ENCODE peak calls at places on chromosome 6, in eight cellular contexts. N, Z, E, D, O, H, M and W are unnamed samples.

GRCh38 chr6:24547243-24547642 is 52.5 kb downstream of the ALDH5A1 start:
- DNase-seq in N (peak), Z (no peak), E (peak), D (no peak), O (no peak), H (no peak), M (no peak), W (peak)

GRCh38 chr6:32700391-32701040 is 34.1 kb upstream of the HLA-DQB1 start:
- DNase-seq in N (peak), Z (peak), E (peak), D (no peak), O (peak), H (peak), M (peak), W (no peak)

GRCh38 chr6:42545226-42545773 is 18.5 kb upstream of the UBR2 start:
- DNase-seq in N (no peak), Z (no peak), E (no peak), D (no peak), O (no peak), H (peak), M (no peak), W (no peak)

GRCh38 chr6:155832596-155832995 is 377.0 kb upstream of the NOX3 start:
- DNase-seq in N (no peak), Z (no peak), E (no peak), D (no peak), O (peak), H (no peak), M (no peak), W (no peak)

GRCh38 chr6:123415844-123416468 is 220.8 kb downstream of the TRDN start:
- DNase-seq in N (peak), Z (no peak), E (peak), D (no peak), O (peak), H (peak), M (peak), W (peak)

GRCh38 chr6:110874880-110875547 is 429 bp downstream of the AMD1 start:
- DNase-seq in N (no peak), Z (peak), E (peak), D (no peak), O (no peak), H (peak), M (peak), W (no peak)

GRCh38 chr6:167787896-167788530 is 38.7 kb upstream of the AFDN start:
- DNase-seq in N (no peak), Z (no peak), E (no peak), D (no peak), O (no peak), H (no peak), M (no peak), W (no peak)

GRCh38 chr6:17719323-17720041 is 12.8 kb upstream of the NUP153 start:
- DNase-seq in N (no peak), Z (no peak), E (no peak), D (no peak), O (no peak), H (no peak), M (no peak), W (no peak)

GRCh38 chr6:137547186-137547585 is 53.0 kb upstream of the OLIG3 start:
- DNase-seq in N (no peak), Z (no peak), E (no peak), D (no peak), O (no peak), H (no peak), M (no peak), W (no peak)

GRCh38 chr6:157253699-157254098 is 69.6 kb downstream of the TMEM242 start:
- DNase-seq in N (no peak), Z (no peak), E (no peak), D (no peak), O (no peak), H (peak), M (no peak), W (no peak)

GRCh38 chr6:1574895-1575212 is 34.9 kb upstream of the FOXC1 start:
- DNase-seq in N (no peak), Z (no peak), E (no peak), D (no peak), O (no peak), H (no peak), M (no peak), W (no peak)

GRCh38 chr6:166459906-166460305 is 77.2 kb upstream of the MPC1 start:
- DNase-seq in N (no peak), Z (no peak), E (no peak), D (no peak), O (no peak), H (no peak), M (no peak), W (no peak)

GRCh38 chr6:132763269-132763668 is 5.6 kb upstream of the VNN2 start:
- DNase-seq in N (peak), Z (peak), E (peak), D (peak), O (no peak), H (no peak), M (no peak), W (peak)

GRCh38 chr6:30150671-30151395 is 10.2 kb downstream of the TRIM10 start:
- DNase-seq in N (no peak), Z (no peak), E (no peak), D (no peak), O (no peak), H (no peak), M (no peak), W (no peak)

GRCh38 chr6:32153252-32153834 is 598 bp upstream of the PPT2 start:
- DNase-seq in N (no peak), Z (no peak), E (no peak), D (no peak), O (no peak), H (no peak), M (peak), W (no peak)

GRCh38 chr6:75208564-75209431 is 2.9 kb upstream of the COL12A1 start:
- DNase-seq in N (peak), Z (peak), E (peak), D (peak), O (peak), H (peak), M (peak), W (peak)

GRCh38 chr6:45724511-45724910 is 291.1 kb downstream of the CLIC5 start:
- DNase-seq in N (no peak), Z (no peak), E (no peak), D (no peak), O (peak), H (no peak), M (no peak), W (no peak)

GRCh38 chr6:113907107-113907506 is 50.0 kb downstream of the MARCKS start:
- DNase-seq in N (no peak), Z (no peak), E (no peak), D (no peak), O (no peak), H (no peak), M (no peak), W (no peak)

GRCh38 chr6:43779864-43780260 is 9.9 kb downstream of the VEGFA start:
- DNase-seq in N (no peak), Z (no peak), E (no peak), D (no peak), O (no peak), H (peak), M (no peak), W (no peak)

GRCh38 chr6:158518196-158519127 is 41.4 kb upstream of the TMEM181 start:
- DNase-seq in N (peak), Z (peak), E (peak), D (peak), O (peak), H (peak), M (no peak), W (peak)

GRCh38 chr6:147787407-147787806 is 278.9 kb downstream of the SAMD5 start:
- DNase-seq in N (no peak), Z (no peak), E (no peak), D (no peak), O (no peak), H (no peak), M (no peak), W (no peak)

GRCh38 chr6:151690768-151691562 is 116.5 kb upstream of the ESR1 start:
- DNase-seq in N (peak), Z (no peak), E (no peak), D (peak), O (no peak), H (peak), M (no peak), W (peak)

GRCh38 chr6:21856096-21856825 is 262.7 kb downstream of the SOX4 start:
- DNase-seq in N (no peak), Z (no peak), E (no peak), D (no peak), O (peak), H (peak), M (no peak), W (no peak)

GRCh38 chr6:11983306-11983705 is 28.8 kb upstream of the HIVEP1 start:
- DNase-seq in N (no peak), Z (no peak), E (no peak), D (no peak), O (no peak), H (no peak), M (no peak), W (no peak)

GRCh38 chr6:111806561-111807497 is 66.4 kb downstream of the FYN start:
- DNase-seq in N (no peak), Z (no peak), E (no peak), D (no peak), O (no peak), H (no peak), M (no peak), W (no peak)

GRCh38 chr6:165733487-165733791 is 70.4 kb upstream of the PDE10A start:
- DNase-seq in N (no peak), Z (no peak), E (no peak), D (no peak), O (no peak), H (no peak), M (no peak), W (no peak)

GRCh38 chr6:149233056-149233715 is 84.3 kb upstream of the TAB2 start:
- DNase-seq in N (peak), Z (peak), E (peak), D (no peak), O (peak), H (no peak), M (no peak), W (peak)

GRCh38 chr6:15132854-15133670 is 112.8 kb upstream of the JARID2 start:
- DNase-seq in N (no peak), Z (no peak), E (no peak), D (no peak), O (peak), H (peak), M (no peak), W (no peak)

GRCh38 chr6:12112540-12113189 is 100.6 kb downstream of the HIVEP1 start:
- DNase-seq in N (no peak), Z (no peak), E (no peak), D (no peak), O (no peak), H (no peak), M (no peak), W (no peak)

GRCh38 chr6:30998785-30999184 is 11.5 kb upstream of the MUC22 start:
- DNase-seq in N (no peak), Z (no peak), E (no peak), D (no peak), O (no peak), H (no peak), M (no peak), W (no peak)

GRCh38 chr6:115972679-115973078 is 88.0 kb downstream of the FRK start:
- DNase-seq in N (no peak), Z (no peak), E (no peak), D (no peak), O (no peak), H (no peak), M (no peak), W (no peak)

GRCh38 chr6:166997768-166998255 is 1.4 kb upstream of the CEP43 start:
- DNase-seq in N (peak), Z (peak), E (peak), D (peak), O (peak), H (peak), M (peak), W (peak)

GRCh38 chr6:140321891-140322290 is 947.4 kb upstream of the CITED2 start:
- DNase-seq in N (no peak), Z (no peak), E (no peak), D (no peak), O (no peak), H (no peak), M (no peak), W (no peak)

GRCh38 chr6:135243871-135244796 is 63.0 kb downstream of the MYB start:
- DNase-seq in N (no peak), Z (no peak), E (no peak), D (no peak), O (no peak), H (no peak), M (no peak), W (no peak)

GRCh38 chr6:96621983-96622382 is 59.1 kb downstream of the FHL5 start:
- DNase-seq in N (no peak), Z (no peak), E (no peak), D (no peak), O (no peak), H (no peak), M (no peak), W (no peak)

GRCh38 chr6:25017932-25018581 is 82.3 kb upstream of the RIPOR2 start:
- DNase-seq in N (peak), Z (peak), E (peak), D (no peak), O (no peak), H (peak), M (no peak), W (peak)